ENCODE peak calls at places on chromosome 5, in six cellular contexts. U is choroid plexus epithelial cell; R is NCI-H524; G is HTR-8/SVneo; T is activated T-helper 1 cell treated with anti-CD3 and anti-CD28 coated beads, Interleukin-12 subunit alpha, Interleukin-12 subunit beta, Interleukin-2, Interleukin-4 antibody, amounts not matched to agents 30 ng/mL and 10 ng/mL and 1 ng/mL, durations not matched to agents 14 hours and 24 hours and 36 hours; I is stimulated activated CD4-positive, alpha-beta T cell treated with anti-CD3 and anti-CD28 coated beads, Interleukin-4, amount 100 ng/mL, for 4 hours. E is an unnamed sample.

GRCh38 chr5:168340487-168340886 is 49.0 kb downstream of the WWC1 start:
- DNase-seq in U (no peak), R (no peak), G (no peak), T (no peak), I (no peak), E (no peak)

GRCh38 chr5:169183581-169183980 is 117.4 kb downstream of the SLIT3 start:
- DNase-seq in U (no peak), R (no peak), G (no peak), T (no peak), I (no peak), E (no peak)

GRCh38 chr5:34627794-34628193 is 28.3 kb upstream of the RAI14 start:
- DNase-seq in U (peak), R (no peak), G (no peak), T (no peak), I (no peak), E (no peak)

GRCh38 chr5:179008667-179009066 is 13.5 kb upstream of the GRM6 start:
- DNase-seq in U (peak), R (no peak), G (no peak), T (no peak), I (no peak), E (no peak)

GRCh38 chr5:157581870-157582269 is 6.3 kb upstream of the ADAM19 start:
- DNase-seq in U (no peak), R (no peak), G (no peak), T (no peak), I (no peak), E (no peak)

GRCh38 chr5:179612577-179613459 is 10.7 kb downstream of the HNRNPH1 start:
- DNase-seq in U (no peak), R (peak), G (no peak), T (no peak), I (no peak), E (no peak)

GRCh38 chr5:849651-850301 is 1.0 kb downstream of the ZDHHC11 start:
- DNase-seq in U (no peak), R (no peak), G (no peak), T (no peak), I (no peak), E (no peak)

GRCh38 chr5:149126898-149127297 is 14.4 kb upstream of the ABLIM3 start:
- DNase-seq in U (no peak), R (no peak), G (no peak), T (no peak), I (no peak), E (no peak)

GRCh38 chr5:131679911-131680310 is 44.9 kb upstream of the RAPGEF6 start:
- DNase-seq in U (peak), R (no peak), G (no peak), T (no peak), I (no peak), E (no peak)